ENCODE peak calls at places on chromosome 17, in four cellular contexts. U, C, B and F are unnamed samples.
A peak's percentile ranks its signal among the peaks of the same experiment; 100 is the strongest.

GRCh38 chr17:1709403-1709891 is 730 bp downstream of the TLCD2 start:
- DNase-seq in U (no peak), B (no peak), C (no peak), F (no peak)

GRCh38 chr17:82060001-82060380 is 5.6 kb downstream of the DUS1L start:
- DNase-seq in U (no peak), C (no peak), B (no peak), F (no peak)

GRCh38 chr17:35906559-35907265 is 23.9 kb downstream of the RDM1 start:
- DNase-seq in B (no peak), C (no peak), U (no peak), F (no peak)

GRCh38 chr17:35536664-35537160 is 766 bp downstream of the SLFN12L start:
- DNase-seq in C (no peak), U (no peak), B (no peak), F (no peak)

GRCh38 chr17:63927464-63928171 is 4.5 kb downstream of the CD79B start:
- DNase-seq in B (no peak), C (no peak), U (no peak), F (no peak)

GRCh38 chr17:57211543-57211942 is 44.8 kb upstream of the MSI2 start:
- DNase-seq in U (no peak), C (peak; percentile 33), B (peak; percentile 21), F (no peak)

GRCh38 chr17:72383053-72383847 is 262.4 kb downstream of the SOX9 start:
- DNase-seq in C (no peak), U (no peak), B (no peak), F (peak; percentile 57)

GRCh38 chr17:81536299-81537290 is 8.4 kb downstream of the FSCN2 start:
- DNase-seq in B (no peak), C (no peak), U (no peak), F (peak; percentile 46)

GRCh38 chr17:77234695-77235094 is 93.9 kb downstream of the SEC14L1 start:
- DNase-seq in U (no peak), C (no peak), B (no peak), F (no peak)

GRCh38 chr17:49996121-49996494 is 1.1 kb upstream of the DLX3 start:
- DNase-seq in C (no peak), B (no peak), U (no peak), F (no peak)

GRCh38 chr17:61966201-61966600 is 38.4 kb upstream of the INTS2 start:
- DNase-seq in C (no peak), B (no peak), U (no peak), F (no peak)

GRCh38 chr17:43030137-43030767 is 5.2 kb downstream of the RND2 start:
- DNase-seq in B (no peak), U (no peak), C (no peak), F (no peak)

GRCh38 chr17:29972277-29972676 is 30.8 kb downstream of the EFCAB5 start:
- DNase-seq in U (no peak), C (no peak), B (no peak), F (no peak)

GRCh38 chr17:45848405-45848804 is 3.7 kb downstream of the SPPL2C start:
- DNase-seq in B (no peak), C (no peak), U (no peak), F (no peak)

GRCh38 chr17:16415031-16415924 is at the start of gene TRPV2:
- DNase-seq in C (peak; percentile 55), B (peak; percentile 59), U (peak; percentile 69), F (peak; percentile 62)

GRCh38 chr17:57027852-57028251 is 49.9 kb downstream of the SCPEP1 start:
- DNase-seq in C (no peak), B (no peak), U (no peak), F (no peak)

GRCh38 chr17:43018008-43018853 is 4.0 kb downstream of the VAT1 start:
- DNase-seq in B (no peak), U (no peak), C (no peak), F (no peak)

GRCh38 chr17:75830168-75831031 is 13.8 kb downstream of the UNC13D start:
- DNase-seq in U (no peak), C (peak; percentile 47), B (no peak), F (peak; percentile 85)

GRCh38 chr17:76071497-76072148 is 694 bp downstream of the SRP68 start:
- DNase-seq in B (no peak), U (no peak), C (no peak), F (no peak)

GRCh38 chr17:8124350-8125195 is 667 bp upstream of the HES7 start:
- DNase-seq in U (no peak), B (no peak), C (no peak), F (no peak)

GRCh38 chr17:5031365-5032082 is 3.7 kb downstream of the SLC52A1 start:
- DNase-seq in U (peak; percentile 85), B (peak; percentile 50), C (peak; percentile 86), F (peak; percentile 85)
- TF ChIP-seq NR3C1 in U (no peak), B (no peak), C (no peak), F (no peak)

GRCh38 chr17:3575506-3575905 is 17.9 kb upstream of the TRPV3 start:
- DNase-seq in C (no peak), B (no peak), U (no peak), F (no peak)
- TF ChIP-seq USF2 in C (peak; percentile 65), B (no peak), U (no peak), F (no peak)

GRCh38 chr17:66655861-66656260 is 179.1 kb upstream of the CACNG5 start:
- DNase-seq in U (no peak), B (no peak), C (no peak), F (no peak)

GRCh38 chr17:66655461-66655860 is 179.5 kb upstream of the CACNG5 start:
- DNase-seq in B (no peak), C (no peak), U (no peak), F (no peak)

GRCh38 chr17:66652840-66653507 is 181.9 kb upstream of the CACNG5 start:
- DNase-seq in U (no peak), B (no peak), C (no peak), F (no peak)

GRCh38 chr17:66654341-66654740 is 180.6 kb upstream of the CACNG5 start:
- DNase-seq in B (no peak), U (no peak), C (no peak), F (no peak)

DNA sequence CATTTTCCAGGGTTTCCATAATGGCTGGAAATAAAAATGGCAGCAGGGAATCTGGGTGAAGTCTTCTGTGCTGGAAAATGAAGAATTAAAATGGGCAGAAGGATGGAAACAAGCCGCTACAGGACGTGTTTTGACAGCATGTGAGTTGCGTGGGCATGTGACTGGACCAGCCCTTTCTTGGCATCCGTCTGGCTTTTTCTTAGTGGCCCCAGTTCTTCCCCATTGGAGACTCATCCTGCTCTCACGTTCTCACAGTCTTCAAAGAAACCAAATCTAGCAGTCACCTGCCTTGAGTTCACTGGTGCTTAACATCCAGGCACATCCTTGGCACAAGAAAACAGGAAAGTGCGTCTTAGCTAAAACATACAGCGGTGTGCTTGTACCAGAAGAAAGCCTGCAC is 180.2 kb upstream of the CACNG5 start:
- DNase-seq in U (no peak), B (no peak), C (no peak), F (no peak)
- TF ChIP-seq NR3C1 in U (no peak), B (no peak), C (no peak), F (no peak)

DNA sequence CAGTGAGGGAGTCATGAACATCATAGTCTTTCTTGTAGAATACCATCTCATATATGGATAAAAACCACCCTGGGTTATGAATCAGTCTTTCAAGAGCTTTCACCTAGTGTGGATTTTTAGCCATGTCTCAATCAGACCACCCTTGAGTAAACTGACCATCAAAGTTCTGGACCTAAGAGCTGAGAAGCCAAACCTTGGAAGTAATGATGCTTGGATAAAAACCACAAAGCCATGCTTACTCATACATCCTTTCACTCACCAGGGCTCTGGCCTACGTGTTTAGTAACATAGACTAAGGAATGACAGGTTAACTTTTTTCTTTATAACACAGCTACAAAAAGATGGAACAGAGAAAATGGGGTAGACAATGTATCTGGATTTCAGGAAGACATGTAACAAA is 167.2 kb downstream of the STX8 start:
- DNase-seq in B (no peak), C (no peak), U (no peak), F (no peak)
- TF ChIP-seq USF2 in B (no peak), C (no peak), U (no peak), F (no peak)